ENCODE peak calls at places on chromosomes 1 and 21, in six cellular contexts. P is effector memory CD4-positive, alpha-beta T cell; N is GM23248; C is mucosa of descending colon; L is HCT116; H is IMR-90. T is an unnamed sample. For H3K9me3, the result is how much of the 10 kb centered on the place peaks cover.

GRCh38 chr1:182761396-182762395 is 27.9 kb upstream of the NPL start:
- DNase-seq in C (no peak), H (peak), L (no peak), N (peak), P (no peak), T (no peak)

GRCh38 chr21:45324430-45325205 is 36.9 kb upstream of the POFUT2 start:
- DNase-seq in C (no peak), N (no peak), P (no peak), L (no peak), H (no peak), T (peak)

GRCh38 chr1:216815239-216815955 is 92.2 kb upstream of the ESRRG start:
- DNase-seq in H (peak), C (no peak), P (no peak), L (no peak), N (no peak), T (no peak)

GRCh38 chr1:212518188-212518951 is 85.7 kb downstream of the NENF start:
- DNase-seq in L (no peak), H (peak), N (peak), C (peak), P (no peak), T (peak)

GRCh38 chr1:187844313-187844712 is 1015.6 kb downstream of the PLA2G4A start:
- DNase-seq in N (peak), P (no peak), H (peak), C (no peak), L (no peak), T (no peak)

GRCh38 chr1:228837817-228838716 is 102.8 kb downstream of the RHOU start:
- DNase-seq in N (peak), C (peak), P (no peak), L (peak), H (peak), T (peak)

GRCh38 chr1:156019946-156020292 is 832 bp downstream of the SSR2 start:
- DNase-seq in P (no peak), N (no peak), H (no peak), C (no peak), L (no peak), T (no peak)

GRCh38 chr1:218456449-218456848 is 111.3 kb downstream of the TGFB2 start:
- DNase-seq in C (no peak), N (no peak), P (no peak), H (no peak), L (no peak), T (no peak)

GRCh38 chr1:40532844-40533424 is 1.5 kb downstream of the ZNF684 start:
- DNase-seq in C (no peak), P (peak), L (peak), H (peak), N (peak), T (no peak)

GRCh38 chr21:38822754-38823374 is 17.1 kb downstream of the ETS2 start:
- DNase-seq in C (no peak), P (no peak), H (no peak), N (no peak), L (no peak), T (no peak)

GRCh38 chr1:10578070-10578469 is 103.3 kb downstream of the PEX14 start:
- DNase-seq in C (no peak), N (no peak), P (no peak), H (no peak), L (no peak), T (no peak)

GRCh38 chr1:76841460-76841859 is 25.8 kb upstream of the ST6GALNAC5 start:
- DNase-seq in P (no peak), C (no peak), H (no peak), N (no peak), L (no peak), T (no peak)

GRCh38 chr1:177190308-177190970 is 19.7 kb downstream of the BRINP2 start:
- DNase-seq in H (no peak), P (no peak), N (peak), C (no peak), L (no peak), T (no peak)

GRCh38 chr1:161367684-161368398 is at the start of gene CFAP126:
- DNase-seq in C (no peak), H (peak), N (peak), L (peak), P (peak), T (peak)

GRCh38 chr1:228487336-228488106 is at the start of gene RNF187:
- DNase-seq in H (peak), L (no peak), P (peak), N (peak), C (peak), T (peak)

GRCh38 chr21:41121785-41122415 is 46.1 kb upstream of the BACE2 start:
- DNase-seq in H (peak), N (peak), C (peak), L (peak), P (no peak), T (peak)

GRCh38 chr1:180988221-180988826 is 34.3 kb downstream of the STX6 start:
- DNase-seq in H (no peak), C (no peak), L (no peak), P (no peak), N (no peak), T (no peak)

GRCh38 chr21:23131177-23131576 is 2133.0 kb downstream of the NCAM2 start:
- DNase-seq in H (no peak), N (no peak), L (no peak), C (no peak), P (no peak), T (no peak)

GRCh38 chr1:202909494-202909893 is 17.5 kb downstream of the KLHL12 start:
- DNase-seq in L (no peak), H (no peak), P (no peak), C (no peak), N (no peak), T (no peak)

GRCh38 chr21:33374080-33374873 is 28.9 kb upstream of the IFNGR2 start:
- DNase-seq in L (peak), P (peak), N (peak), H (peak), C (no peak), T (no peak)

GRCh38 chr1:159937014-159937750 is 8.2 kb downstream of the IGSF9 start:
- DNase-seq in L (no peak), H (no peak), C (no peak), N (no peak), P (no peak), T (no peak)

GRCh38 chr21:42983869-42984268 is 9.5 kb downstream of the PKNOX1 start:
- DNase-seq in P (no peak), C (no peak), N (no peak), H (no peak), L (no peak), T (no peak)

GRCh38 chr1:94832446-94832845 is 12.3 kb downstream of the SLC44A3 start:
- DNase-seq in C (no peak), L (no peak), N (peak), P (no peak), H (peak), T (no peak)

GRCh38 chr21:18902641-18903040 is 499.1 kb upstream of the TMPRSS15 start:
- DNase-seq in L (no peak), H (no peak), N (no peak), P (no peak), C (no peak), T (no peak)

DNA sequence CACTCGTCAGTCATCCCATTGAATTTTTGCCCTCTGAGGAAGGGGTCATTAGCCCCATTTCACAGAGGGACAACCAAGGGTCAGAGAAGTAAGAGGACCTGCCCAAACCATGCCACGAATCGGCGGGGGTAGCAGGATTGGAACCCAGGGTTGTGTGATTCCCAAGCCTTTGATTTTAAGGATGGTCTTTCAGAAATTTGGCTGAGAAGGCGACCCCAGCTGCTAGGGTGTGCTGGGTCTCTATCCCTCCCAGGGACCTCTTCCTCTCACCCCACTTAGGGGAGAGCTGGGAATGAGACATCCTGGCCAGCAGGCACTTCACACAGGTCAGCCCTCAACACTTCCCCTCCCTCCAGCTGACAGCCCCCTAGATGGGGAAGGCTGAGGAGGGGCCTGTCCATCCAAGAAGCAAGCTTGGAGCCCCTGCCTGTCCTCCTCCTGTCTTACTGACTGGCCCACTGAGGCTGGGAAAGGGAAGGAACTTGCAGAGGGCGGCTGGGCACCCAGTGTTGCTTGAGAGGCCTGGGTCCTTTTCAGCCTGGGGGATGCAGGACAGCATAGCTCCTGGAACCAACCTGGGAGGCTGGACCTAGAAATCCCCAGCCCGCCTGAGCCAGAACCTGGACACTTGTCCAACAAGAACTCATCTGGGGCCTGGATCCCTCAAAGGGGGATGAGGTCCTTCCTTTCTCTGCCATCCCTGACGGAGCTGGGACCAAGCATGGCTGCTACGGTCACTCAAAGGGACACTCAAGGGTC is 1.7 kb downstream of the SDC3 start:
- DNase-seq in N (no peak), L (no peak), P (no peak), C (peak), H (no peak), T (no peak)
- H3K4me3 ChIP-seq in N (peak), L (no peak), P (no peak), C (no peak), H (peak), T (peak)

DNA sequence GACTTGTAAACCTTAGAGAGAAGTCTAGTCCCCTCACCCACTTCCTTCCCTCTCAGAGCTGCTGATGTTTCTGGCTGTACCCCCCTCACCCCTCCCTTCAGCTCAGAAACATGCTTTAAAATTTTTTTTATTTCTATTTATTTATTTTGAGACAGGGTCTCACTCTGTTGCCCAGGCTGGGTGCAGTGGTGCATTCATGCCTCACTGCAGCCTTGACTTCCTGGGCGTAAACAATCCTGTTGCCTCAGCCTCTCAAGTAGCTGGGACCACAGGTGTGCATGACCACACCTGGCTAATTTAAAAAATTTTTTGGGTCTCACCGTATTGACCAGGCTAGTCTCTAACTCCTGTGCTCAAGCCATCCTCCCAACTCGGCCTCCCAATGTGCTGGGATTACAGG is 2.9 kb upstream of the WNT2B start:
- DNase-seq in L (no peak), P (no peak), H (no peak), C (no peak), N (no peak), T (no peak)
- H3K9me3 ChIP-seq in L (under half), P (under half), H (under half), C (under half), N (under half), T (under half)

GRCh38 chr1:28591708-28592313 is at the start of gene RAB42:
- DNase-seq in L (no peak), H (no peak), P (no peak), N (peak), C (no peak), T (peak)
- H3K4me3 ChIP-seq in L (no peak), H (peak), P (peak), N (peak), C (peak), T (peak)

GRCh38 chr1:164265232-164265631 is 293.8 kb upstream of the PBX1 start:
- DNase-seq in H (no peak), N (no peak), P (no peak), C (no peak), L (no peak), T (no peak)

GRCh38 chr1:164256456-164256855 is 302.5 kb upstream of the PBX1 start:
- DNase-seq in N (no peak), L (no peak), H (no peak), P (no peak), C (no peak), T (no peak)

GRCh38 chr1:164263540-164263939 is 295.4 kb upstream of the PBX1 start:
- DNase-seq in L (no peak), N (peak), H (no peak), C (no peak), P (no peak), T (no peak)

DNA sequence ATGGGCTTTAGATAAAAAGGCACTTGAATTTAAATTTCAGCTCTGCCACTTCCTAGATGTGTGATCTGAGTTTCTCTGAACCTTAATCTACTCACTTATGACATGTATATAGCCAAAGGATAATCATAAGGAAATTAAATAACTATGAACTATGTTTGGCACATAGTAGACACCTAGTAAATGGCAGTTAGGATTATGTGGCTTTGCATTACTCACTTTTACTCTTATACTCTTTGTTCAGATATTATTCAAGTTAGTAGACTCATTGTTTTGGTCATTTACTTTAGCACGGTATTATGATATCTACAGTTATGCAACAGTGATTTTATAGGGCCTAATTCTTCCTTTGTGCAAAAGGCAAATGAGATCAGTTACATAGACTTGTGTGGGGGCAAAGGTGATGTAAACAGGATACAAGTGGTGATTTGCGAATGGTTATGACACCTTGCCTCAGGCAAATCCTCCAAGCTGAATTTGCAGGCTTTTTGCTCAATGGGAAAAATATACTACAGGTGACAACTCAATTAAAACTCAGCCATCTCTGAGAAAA is 297.2 kb upstream of the PBX1 start:
- DNase-seq in H (no peak), C (no peak), P (no peak), L (no peak), N (no peak), T (no peak)
- H3K9me3 ChIP-seq in H (under half), C (under half), P (under half), L (under half), N (under half), T (under half)

GRCh38 chr1:3068400-3069361 is at the start of gene PRDM16:
- DNase-seq in H (peak), P (no peak), N (peak), L (peak), C (peak), T (peak)
- H3K4me3 ChIP-seq in H (peak), P (peak), N (peak), L (peak), C (no peak), T (peak)

DNA sequence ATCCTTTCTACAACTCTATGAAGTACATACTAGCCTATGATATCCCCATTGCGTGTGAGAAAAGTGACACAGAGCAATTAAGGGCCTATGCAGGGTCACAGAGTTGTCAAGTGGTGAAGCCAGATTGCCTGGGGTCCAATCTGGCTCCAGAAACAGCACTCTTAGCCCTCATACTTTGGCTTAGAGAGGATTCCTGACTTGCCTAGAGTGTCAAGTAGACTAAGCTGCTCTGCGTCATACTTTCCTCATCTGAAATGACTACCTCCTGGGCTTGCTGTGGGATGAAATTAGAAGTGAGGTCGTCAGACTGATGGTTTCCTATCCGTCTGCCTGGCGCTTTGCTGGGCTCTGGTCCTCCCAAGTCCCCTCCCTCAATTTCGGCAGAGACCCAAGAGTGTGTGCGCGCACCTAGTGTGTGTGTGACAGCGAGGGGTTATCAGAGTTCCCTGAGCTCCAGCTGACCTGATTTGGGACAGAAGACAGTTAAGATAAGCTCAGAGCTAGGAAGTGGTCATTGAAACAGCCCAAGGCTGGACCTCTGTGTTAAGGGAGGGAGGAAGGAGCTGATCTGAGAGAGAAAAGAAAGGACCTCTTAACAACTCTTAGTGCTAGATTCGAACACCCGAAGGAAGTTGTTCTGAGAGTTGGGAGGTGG is 5.4 kb upstream of the NUAK2 start:
- DNase-seq in C (no peak), H (peak), L (no peak), N (peak), P (no peak), T (no peak)
- H3K9me3 ChIP-seq in C (under half), H (under half), L (under half), N (under half), P (under half), T (under half)

DNA sequence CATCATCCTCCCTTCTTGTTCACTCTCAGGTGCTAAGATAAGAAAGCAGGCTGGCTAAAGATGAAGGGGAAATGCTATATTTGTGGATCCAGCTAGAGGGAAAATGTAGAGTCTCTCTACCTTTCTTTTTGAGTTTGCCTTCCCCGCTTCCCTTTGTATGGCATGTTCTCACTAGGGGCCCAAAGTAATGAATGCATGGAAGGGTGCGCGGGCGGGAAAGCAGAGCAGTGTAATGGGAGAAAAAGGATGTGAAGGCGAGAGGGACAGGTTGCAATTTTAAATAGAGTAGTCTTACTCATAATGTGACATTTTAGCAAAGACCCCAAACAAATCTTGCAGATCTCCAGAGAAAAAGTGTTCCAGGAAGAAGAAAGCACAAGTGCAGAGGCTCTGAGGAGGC is 105.1 kb upstream of the ATP1B1 start:
- DNase-seq in N (no peak), H (no peak), C (no peak), P (no peak), L (no peak), T (no peak)
- H3K4me3 ChIP-seq in N (no peak), H (no peak), C (no peak), P (no peak), L (no peak), T (no peak)